ENCODE peak calls at places on chromosome X, in five cellular contexts. K is Right ventricle myocardium inferior; I is HFF-Myc; U is amniotic stem cell; E is CD8-positive, alpha-beta T cell. T is an unnamed sample.

GRCh38 chrX:101029665-101030064 is 22.2 kb downstream of the TRMT2B start:
- DNase-seq in I (no peak), E (no peak), K (no peak), U (no peak), T (no peak)

GRCh38 chrX:16484338-16484737 is 165.6 kb upstream of the S100G start:
- DNase-seq in I (peak), K (no peak), E (peak), U (peak), T (peak)

GRCh38 chrX:30488092-30488491 is 89.5 kb downstream of the TASL start:
- DNase-seq in E (no peak), U (no peak), K (no peak), I (no peak), T (peak)

GRCh38 chrX:68686684-68687045 is 39.2 kb downstream of the STARD8 start:
- DNase-seq in U (no peak), I (no peak), K (no peak), E (no peak), T (peak)

GRCh38 chrX:81259008-81259713 is 57.3 kb downstream of the SH3BGRL start:
- DNase-seq in U (no peak), E (no peak), I (peak), K (no peak), T (no peak)

GRCh38 chrX:73822775-73823174 is 259.8 kb downstream of the CHIC1 start:
- DNase-seq in I (no peak), K (no peak), E (no peak), U (no peak), T (no peak)

GRCh38 chrX:50430917-50431316 is 39.7 kb downstream of the DGKK start:
- DNase-seq in K (no peak), E (no peak), U (no peak), I (no peak), T (peak)

GRCh38 chrX:134646170-134646569 is 12.1 kb downstream of the PLAC1 start:
- DNase-seq in E (no peak), I (no peak), K (no peak), U (no peak), T (no peak)

GRCh38 chrX:55120767-55121358 is 32.0 kb downstream of the PAGE2 start:
- DNase-seq in I (no peak), U (no peak), E (no peak), K (no peak), T (no peak)

GRCh38 chrX:68462197-68462596 is 28.9 kb upstream of the OPHN1 start:
- DNase-seq in U (no peak), E (no peak), K (no peak), I (no peak), T (peak)

GRCh38 chrX:2862404-2862803 is 33.7 kb downstream of the GYG2 start:
- DNase-seq in I (no peak), K (no peak), U (no peak), E (no peak), T (no peak)

GRCh38 chrX:118355225-118355920 is 9.5 kb downstream of the WDR44 start:
- DNase-seq in I (no peak), K (no peak), E (no peak), U (no peak), T (peak)

GRCh38 chrX:102714994-102715393 is 2.7 kb downstream of the GPRASP2 start:
- DNase-seq in I (no peak), U (no peak), E (no peak), K (no peak), T (no peak)

GRCh38 chrX:115333446-115333845 is 43.9 kb downstream of the LUZP4 start:
- DNase-seq in I (no peak), E (no peak), U (no peak), K (no peak), T (no peak)

T was measured in epithelial cell of esophagus.